ENCODE peak calls at places on chromosomes 2 and 18, in ten cellular contexts. H is mesothelial cell of epicardium, J is MM.1S, M is GM10248, Y is fibroblast of mammary gland, K is Panc1, B is HL-60, O is OCI-LY7, U is GM06990, N is HFFc6. R is an unnamed sample.

GRCh38 chr2:45869165-45869501 is 217.7 kb downstream of the PRKCE start:
- DNase-seq in K (no peak), O (no peak), M (no peak), J (no peak), U (no peak), N (peak; percentile 56), H (no peak), B (no peak), Y (peak; percentile 36), R (no peak)

GRCh38 chr18:42920621-42921020 is 194.9 kb downstream of the RIT2 start:
- DNase-seq in Y (no peak), U (no peak), J (no peak), H (no peak), B (no peak), K (no peak), N (no peak), M (no peak), O (no peak), R (no peak)

GRCh38 chr18:48994044-48994651 is 43.4 kb upstream of the SMAD7 start:
- DNase-seq in K (no peak), U (no peak), O (no peak), H (no peak), B (no peak), J (no peak), Y (peak; percentile 89), M (no peak), N (peak; percentile 96), R (no peak)

GRCh38 chr2:160175169-160176130 is 24.6 kb downstream of the ITGB6 start:
- DNase-seq in N (no peak), B (no peak), U (no peak), H (no peak), M (no peak), O (no peak), K (no peak), Y (no peak), J (no peak), R (no peak)

GRCh38 chr18:24860978-24861680 is 400.7 kb downstream of the HRH4 start:
- DNase-seq in U (no peak), H (no peak), B (no peak), Y (no peak), O (no peak), J (no peak), M (no peak), K (no peak), N (no peak), R (no peak)

GRCh38 chr2:20093263-20094141 is 42.1 kb upstream of the LAPTM4A start:
- DNase-seq in U (no peak), Y (peak; percentile 85), J (no peak), O (no peak), K (no peak), M (no peak), B (peak; percentile 10), H (no peak), N (peak; percentile 65), R (peak; percentile 13)

GRCh38 chr2:174340400-174341300 is 5.9 kb downstream of the SP9 start:
- DNase-seq in O (no peak), B (no peak), Y (no peak), K (no peak), N (no peak), H (no peak), M (no peak), J (no peak), U (peak; percentile 25), R (no peak)

GRCh38 chr2:25700221-25700660 is 26.9 kb upstream of the DTNB start:
- DNase-seq in Y (peak; percentile 69), M (peak; percentile 52), B (peak; percentile 21), U (no peak), N (peak; percentile 74), O (peak; percentile 56), J (peak; percentile 39), K (peak; percentile 61), H (no peak), R (peak; percentile 52)

GRCh38 chr2:178529194-178529593 is 48.9 kb downstream of the PLEKHA3 start:
- DNase-seq in H (no peak), N (no peak), U (peak; percentile 32), J (no peak), Y (no peak), K (no peak), B (no peak), M (no peak), O (no peak), R (no peak)

GRCh38 chr2:207530160-207531023 is 630 bp downstream of the CREB1 start:
- DNase-seq in Y (peak; percentile 43), J (peak; percentile 37), U (peak; percentile 67), N (peak; percentile 29), K (no peak), H (no peak), B (peak; percentile 81), O (peak; percentile 71), M (peak; percentile 41), R (peak; percentile 53)
- TF ChIP-seq CTCF in Y (no peak), J (no peak), U (no peak), N (no peak), K (no peak), H (no peak), B (no peak), O (no peak), M (peak; percentile 24), R (no peak)

DNA sequence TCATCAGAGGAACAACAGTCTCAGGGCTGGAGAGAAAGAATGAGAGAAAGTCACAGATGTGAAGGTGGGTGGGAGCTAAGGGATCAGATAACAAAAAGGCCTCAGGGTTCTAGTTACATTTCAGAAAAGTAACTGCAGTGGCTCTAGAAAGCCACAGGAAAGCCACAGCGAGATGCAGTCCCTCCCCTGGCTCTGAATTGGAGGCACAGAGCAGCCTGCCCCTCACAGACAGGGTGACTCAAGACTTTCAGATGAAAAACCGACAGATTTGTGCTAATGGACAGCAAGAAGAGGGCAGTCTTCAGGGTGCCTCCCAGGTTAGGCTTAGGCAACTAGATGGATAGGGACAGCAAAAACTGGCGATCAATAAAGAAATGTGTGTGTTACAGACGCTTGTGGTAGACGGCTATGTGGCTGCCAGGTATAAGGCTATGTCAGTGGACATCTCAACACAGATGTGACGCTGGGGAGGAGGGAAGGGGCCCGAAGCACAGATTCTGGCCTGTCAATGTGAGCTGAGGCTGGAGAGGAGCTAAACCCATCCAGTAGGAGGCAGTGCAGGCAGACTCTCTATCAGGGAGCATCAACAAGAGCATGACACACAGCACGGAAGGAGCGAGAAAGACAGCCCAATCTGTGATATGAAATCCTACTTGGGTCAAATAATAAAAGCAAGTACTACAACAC is 26.2 kb downstream of the UNC50 start:
- DNase-seq in J (no peak), O (no peak), Y (peak; percentile 21), B (no peak), H (no peak), U (no peak), M (no peak), K (no peak), N (no peak), R (peak; percentile 81)
- TF ChIP-seq CTCF in J (peak; percentile 38), O (peak; percentile 71), Y (peak; percentile 43), B (no peak), H (no peak), U (peak; percentile 58), M (peak; percentile 43), K (peak; percentile 53), N (peak; percentile 61), R (peak; percentile 69)

GRCh38 chr2:127561371-127561770 is 25.9 kb downstream of the MYO7B start:
- DNase-seq in H (no peak), N (no peak), O (no peak), Y (no peak), K (no peak), J (no peak), B (no peak), M (no peak), U (no peak), R (no peak)

GRCh38 chr2:127560929-127561275 is 25.4 kb downstream of the MYO7B start:
- DNase-seq in U (no peak), M (no peak), Y (peak; percentile 85), N (no peak), K (no peak), B (no peak), O (no peak), H (no peak), J (no peak), R (no peak)

GRCh38 chr2:127558911-127559310 is 23.4 kb downstream of the MYO7B start:
- DNase-seq in K (no peak), O (no peak), H (no peak), U (no peak), Y (no peak), J (no peak), B (no peak), M (no peak), N (no peak), R (no peak)

GRCh38 chr2:127559454-127559853 is 24.0 kb downstream of the MYO7B start:
- DNase-seq in Y (no peak), M (no peak), J (no peak), K (no peak), N (no peak), O (no peak), H (no peak), B (no peak), U (no peak), R (no peak)

GRCh38 chr2:127560201-127560928 is 24.9 kb downstream of the MYO7B start:
- DNase-seq in H (no peak), O (no peak), B (no peak), M (no peak), Y (peak; percentile 13), J (no peak), K (no peak), U (no peak), N (no peak), R (no peak)
- TF ChIP-seq CTCF in H (no peak), O (no peak), B (no peak), M (no peak), Y (peak; percentile 3), J (no peak), K (no peak), U (no peak), N (no peak), R (no peak)

GRCh38 chr18:8088626-8089025 is 520.6 kb upstream of the RAB12 start:
- DNase-seq in J (no peak), N (no peak), U (no peak), H (no peak), Y (no peak), K (no peak), B (no peak), O (no peak), M (no peak), R (no peak)

GRCh38 chr18:8081872-8082553 is 514.9 kb downstream of the PTPRM start:
- DNase-seq in H (no peak), J (no peak), N (no peak), Y (no peak), O (no peak), K (no peak), U (no peak), B (no peak), M (no peak), R (no peak)

GRCh38 chr18:8081267-8081666 is 514.2 kb downstream of the PTPRM start:
- DNase-seq in Y (no peak), M (no peak), N (no peak), U (no peak), K (no peak), O (no peak), B (no peak), H (no peak), J (no peak), R (no peak)

GRCh38 chr18:8080092-8080491 is 513.0 kb downstream of the PTPRM start:
- DNase-seq in H (no peak), K (no peak), B (no peak), N (no peak), U (no peak), O (no peak), M (no peak), Y (no peak), J (no peak), R (no peak)

DNA sequence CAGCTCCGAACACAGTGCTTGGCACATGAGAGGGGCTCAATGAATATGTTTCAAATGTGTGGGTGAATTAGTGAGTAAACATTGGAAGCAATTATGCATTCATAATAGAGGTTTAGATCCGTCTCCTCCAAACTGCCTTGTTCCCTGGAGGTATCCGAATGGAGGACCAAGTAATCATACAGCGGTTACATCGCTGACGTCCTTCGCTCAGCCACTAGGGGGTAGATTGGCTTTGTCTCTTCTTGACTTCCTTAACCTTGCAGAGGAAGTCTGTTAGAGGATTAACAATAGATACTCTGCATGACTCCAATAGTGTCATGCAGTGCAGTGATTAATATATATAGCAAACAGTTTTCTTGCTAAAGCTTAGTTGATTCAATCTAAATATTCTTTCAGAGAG is 517.0 kb downstream of the PTPRM start:
- DNase-seq in Y (peak; percentile 71), H (no peak), B (peak; percentile 37), U (no peak), N (peak; percentile 45), O (peak; percentile 20), K (no peak), M (no peak), J (peak; percentile 14), R (peak; percentile 2)
- TF ChIP-seq CTCF in Y (peak; percentile 71), H (peak; percentile 60), B (peak; percentile 42), U (peak; percentile 24), N (peak; percentile 83), O (peak; percentile 71), K (peak; percentile 40), M (no peak), J (peak; percentile 22), R (peak; percentile 18)

R was measured in activated CD8-positive, alpha-beta T cell treated with anti-CD3 and anti-CD28 coated beads for 36 hours.